ENCODE peak calls at places on chromosomes 4 and X, in seven cellular contexts. D is GM23248, H is IMR-90, R is H1, K is H9, N is hepatocyte, V is GM23338. W is an unnamed sample.

GRCh38 chrX:154779261-154779660 is 16.6 kb downstream of the DKC1 start:
- DNase-seq in H (peak; percentile 82), R (no peak), V (no peak), K (no peak), D (peak; percentile 85), N (no peak), W (peak; percentile 28)

GRCh38 chrX:11386812-11387211 is 93.6 kb downstream of the AMELX start:
- DNase-seq in V (no peak), R (no peak), N (no peak), D (no peak), K (no peak), H (no peak), W (no peak)

GRCh38 chr4:2082627-2083026 is 23.5 kb downstream of the NAT8L start:
- DNase-seq in H (no peak), R (no peak), D (no peak), K (no peak), N (no peak), V (no peak), W (no peak)

GRCh38 chr4:3500634-3501101 is 31.6 kb downstream of the LRPAP1 start:
- DNase-seq in N (no peak), R (no peak), D (no peak), V (no peak), K (no peak), H (no peak), W (no peak)

GRCh38 chr4:112813790-112814189 is 176.8 kb downstream of the LARP7 start:
- DNase-seq in D (peak; percentile 77), K (no peak), H (peak; percentile 34), R (no peak), V (no peak), N (no peak), W (peak; percentile 69)

GRCh38 chr4:65495439-65495838 is 174.8 kb downstream of the EPHA5 start:
- DNase-seq in D (no peak), V (no peak), R (no peak), K (no peak), H (no peak), N (no peak), W (no peak)

GRCh38 chr4:52711271-52711670 is 40.0 kb downstream of the ERVMER34-1 start:
- DNase-seq in D (no peak), R (no peak), V (no peak), N (no peak), K (no peak), H (no peak), W (no peak)

GRCh38 chr4:31045724-31046318 is 325.7 kb downstream of the PCDH7 start:
- DNase-seq in N (peak; percentile 32), V (peak; percentile 65), H (peak; percentile 24), R (no peak), K (no peak), D (peak; percentile 1), W (peak; percentile 47)

GRCh38 chrX:87663421-87663820 is 145.8 kb downstream of the KLHL4 start:
- DNase-seq in V (no peak), N (no peak), D (no peak), R (no peak), H (no peak), K (no peak), W (no peak)

GRCh38 chr4:53563824-53564223 is 27.5 kb downstream of the LNX1 start:
- DNase-seq in R (no peak), K (no peak), V (no peak), H (peak; percentile 89), N (no peak), D (peak; percentile 84), W (peak; percentile 44)

GRCh38 chr4:1361391-1361790 is 14.4 kb downstream of the UVSSA start:
- DNase-seq in H (no peak), R (no peak), K (no peak), N (no peak), D (no peak), V (no peak), W (no peak)

GRCh38 chrX:51742586-51742985 is 656 bp upstream of the GSPT2 start:
- DNase-seq in D (no peak), H (no peak), N (no peak), R (no peak), V (peak; percentile 47), K (peak; percentile 40), W (no peak)

GRCh38 chr4:38568768-38569167 is 95.2 kb upstream of the KLF3 start:
- DNase-seq in K (no peak), V (no peak), R (no peak), N (no peak), H (no peak), D (no peak), W (no peak)

GRCh38 chrX:40845331-40845911 is 110.1 kb upstream of the MED14 start:
- DNase-seq in H (peak; percentile 95), K (peak; percentile 72), N (peak; percentile 67), D (peak; percentile 94), R (no peak), V (peak; percentile 85), W (peak; percentile 97)

GRCh38 chr4:185318679-185319078 is 77.0 kb downstream of the LRP2BP start:
- DNase-seq in H (no peak), V (peak; percentile 86), K (no peak), N (peak; percentile 34), D (no peak), R (no peak), W (no peak)

GRCh38 chrX:70442224-70442623 is 2.4 kb upstream of the DLG3 start:
- DNase-seq in D (no peak), K (no peak), V (no peak), N (no peak), H (no peak), R (no peak), W (no peak)

GRCh38 chr4:76830612-76831474 is 67.1 kb downstream of the SOWAHB start:
- DNase-seq in R (peak; percentile 50), K (no peak), H (peak; percentile 92), D (peak; percentile 73), N (peak; percentile 86), V (peak; percentile 37), W (peak; percentile 87)

GRCh38 chrX:151981129-151981528 is 6.7 kb upstream of the GABRE start:
- DNase-seq in R (no peak), K (no peak), D (peak; percentile 88), V (no peak), H (peak; percentile 17), N (no peak), W (no peak)

GRCh38 chr4:681736-682451 is 7.1 kb downstream of the SLC49A3 start:
- DNase-seq in K (peak; percentile 70), N (peak; percentile 62), H (no peak), R (peak; percentile 76), D (no peak), V (peak; percentile 72), W (no peak)

GRCh38 chr4:3524920-3525319 is 7.3 kb downstream of the LRPAP1 start:
- DNase-seq in N (no peak), R (no peak), D (no peak), H (no peak), V (no peak), K (no peak), W (no peak)

GRCh38 chr4:29046166-29046565 is 1674.0 kb upstream of the PCDH7 start:
- DNase-seq in K (no peak), H (peak; percentile 92), R (no peak), N (no peak), V (no peak), D (peak; percentile 25), W (peak; percentile 70)

GRCh38 chrX:24396236-24396929 is 35.9 kb downstream of the SUPT20HL1 start:
- DNase-seq in N (no peak), R (no peak), D (peak; percentile 39), V (no peak), K (no peak), H (peak; percentile 17), W (peak; percentile 83)

DNA sequence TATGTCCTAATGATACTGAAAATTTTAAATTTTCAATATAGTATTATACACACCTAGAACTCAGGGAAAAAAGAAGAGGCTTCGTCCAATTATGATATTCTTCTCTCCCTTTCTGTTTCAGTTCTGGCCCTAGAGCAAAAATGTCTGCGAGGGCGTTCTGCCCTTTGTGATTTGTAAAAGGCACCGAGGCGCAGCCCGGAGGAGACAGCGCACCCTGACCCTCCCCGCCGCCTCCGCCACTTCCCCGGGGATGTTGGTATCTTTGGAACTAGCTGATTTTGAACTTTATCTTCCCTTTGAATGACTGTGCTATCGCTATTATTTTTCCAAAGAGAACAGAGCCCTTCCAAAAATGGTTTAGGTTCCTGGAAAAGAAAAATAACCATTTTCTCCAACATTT is 173.2 kb upstream of the FAM9B start:
- DNase-seq in V (peak; percentile 13), R (no peak), D (no peak), N (no peak), K (no peak), H (peak; percentile 17), W (peak; percentile 12)
- H2AFZ ChIP-seq in V (no peak overlapping the region), R (no peak overlapping the region), D (no peak overlapping the region), N (no peak overlapping the region), K (no peak overlapping the region), H (peak overlapping the region; percentile 34), W (peak overlapping the region; percentile 26)

DNA sequence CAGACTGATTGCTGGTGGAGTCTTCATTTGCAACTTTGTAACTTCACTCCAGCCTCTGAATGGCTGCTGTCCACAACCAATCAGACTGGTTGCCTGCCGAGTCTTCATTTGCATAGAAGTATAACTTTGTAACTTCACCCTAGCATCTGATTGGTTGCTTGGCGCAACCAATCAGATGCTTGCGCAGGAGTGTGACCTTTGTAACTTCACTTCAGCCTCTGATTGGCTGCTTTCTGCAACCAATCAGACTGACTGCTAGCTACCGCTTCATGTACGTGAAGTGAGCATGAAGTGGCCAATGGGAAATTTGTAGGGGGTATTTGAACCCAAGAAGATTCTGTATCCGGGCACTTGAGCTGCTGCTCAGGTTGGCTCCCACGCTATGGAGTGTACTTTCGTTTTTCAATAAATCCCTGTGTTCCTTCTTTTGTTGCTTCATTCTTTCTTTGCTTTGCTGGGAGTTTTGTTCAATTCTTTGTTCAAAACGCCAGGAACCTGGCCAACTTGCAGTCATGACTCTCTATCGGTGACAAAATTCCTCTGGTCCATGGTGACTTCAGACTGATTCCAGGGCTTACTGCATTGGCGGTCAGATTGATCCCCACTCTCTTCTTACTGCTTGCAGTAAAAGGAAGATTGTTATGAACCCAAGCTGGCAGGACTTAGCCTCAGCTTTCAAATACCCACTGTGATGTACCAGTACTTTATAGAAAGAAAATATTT is 46.4 kb upstream of the FGG start:
- DNase-seq in R (no peak), D (no peak), K (no peak), V (no peak), H (no peak), N (no peak), W (peak; percentile 2)
- H3K4me2 ChIP-seq in R (no peak overlapping the region), D (no peak overlapping the region), K (no peak overlapping the region), V (no peak overlapping the region), H (no peak overlapping the region), N (no peak overlapping the region), W (peak overlapping the region; percentile 25)

DNA sequence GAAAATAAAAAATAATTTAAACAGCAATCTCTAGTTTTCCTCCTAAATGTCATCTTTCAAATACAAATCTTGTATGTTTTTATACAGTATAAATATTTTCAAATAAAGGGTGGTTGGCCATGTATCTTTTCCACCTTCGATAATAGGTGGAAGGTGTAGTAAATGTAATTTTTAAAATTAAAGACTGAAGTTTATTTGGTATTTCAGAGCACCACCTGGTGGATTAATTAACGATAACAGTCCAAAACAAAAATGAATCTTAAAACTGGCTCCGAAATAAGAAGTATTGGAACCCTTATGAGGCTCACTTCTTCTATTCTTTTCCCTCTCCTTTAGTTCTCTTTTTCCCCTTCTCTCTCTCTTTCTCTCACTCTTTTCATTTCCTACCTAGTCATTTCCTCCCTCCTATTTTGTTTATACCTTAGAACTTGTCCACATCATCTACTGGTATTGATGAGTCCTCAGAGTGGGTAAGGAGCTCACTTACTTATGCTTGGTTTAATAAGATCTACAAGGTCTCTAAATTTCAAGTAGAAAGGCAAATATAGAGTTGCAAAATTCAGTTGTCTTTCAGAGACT is 82.9 kb upstream of the EXOC1L start:
- DNase-seq in N (no peak), H (peak; percentile 3), V (peak; percentile 37), D (peak; percentile 32), K (no peak), R (no peak), W (peak; percentile 19)
- H2AFZ ChIP-seq in N (no peak overlapping the region), H (no peak overlapping the region), V (no peak overlapping the region), D (no peak overlapping the region), K (no peak overlapping the region), R (no peak overlapping the region), W (no peak overlapping the region)

GRCh38 chrX:75522565-75523411 is at the start of gene ZDHHC15:
- DNase-seq in K (peak; percentile 51), N (peak; percentile 62), D (peak; percentile 36), H (no peak), R (peak; percentile 60), V (peak; percentile 73), W (peak; percentile 52)
- H3K4me2 ChIP-seq in K (peak within 1 kb of the TSS; percentile 41), N (peak within 1 kb of the TSS; percentile 71), D (no peak within 1 kb of the TSS), H (no peak within 1 kb of the TSS), R (peak within 1 kb of the TSS; percentile 76), V (peak within 1 kb of the TSS; percentile 83), W (peak within 1 kb of the TSS; percentile 59)